ENCODE peak calls at places on chromosomes 11 and 22, in seven cellular contexts. One of them, this sample, is unnamed.

GRCh38 chr22:22156716-22157499 is 87.7 kb upstream of the VPREB1 start:
- DNase-seq in hepatocyte: peak
- DNase-seq in neural progenitor cell: peak
- DNase-seq in glutamatergic neuron: no peak
- DNase-seq in neural crest cell: peak
- DNase-seq in CD4-positive, alpha-beta T cell: peak
- DNase-seq in nephron progenitor cell: peak
- DNase-seq in this sample: peak

GRCh38 chr11:122195790-122196189 is 79.8 kb upstream of the BLID start:
- DNase-seq in hepatocyte: no peak
- DNase-seq in neural progenitor cell: no peak
- DNase-seq in glutamatergic neuron: no peak
- DNase-seq in neural crest cell: no peak
- DNase-seq in CD4-positive, alpha-beta T cell: no peak
- DNase-seq in nephron progenitor cell: no peak
- DNase-seq in this sample: no peak

GRCh38 chr22:28956506-28956905 is 73.1 kb downstream of the ZNRF3 start:
- DNase-seq in hepatocyte: no peak
- DNase-seq in neural progenitor cell: no peak
- DNase-seq in glutamatergic neuron: no peak
- DNase-seq in neural crest cell: no peak
- DNase-seq in CD4-positive, alpha-beta T cell: no peak
- DNase-seq in nephron progenitor cell: no peak
- DNase-seq in this sample: no peak

GRCh38 chr11:3631331-3631730 is 10.5 kb downstream of the ART5 start:
- DNase-seq in hepatocyte: no peak
- DNase-seq in neural progenitor cell: no peak
- DNase-seq in glutamatergic neuron: no peak
- DNase-seq in neural crest cell: no peak
- DNase-seq in CD4-positive, alpha-beta T cell: no peak
- DNase-seq in nephron progenitor cell: no peak
- DNase-seq in this sample: no peak

GRCh38 chr22:49216579-49216978 is 611.1 kb downstream of the BRD1 start:
- DNase-seq in hepatocyte: no peak
- DNase-seq in neural progenitor cell: no peak
- DNase-seq in glutamatergic neuron: no peak
- DNase-seq in neural crest cell: no peak
- DNase-seq in CD4-positive, alpha-beta T cell: no peak
- DNase-seq in nephron progenitor cell: no peak
- DNase-seq in this sample: no peak

GRCh38 chr22:29855611-29856181 is 17.6 kb upstream of the ASCC2 start:
- DNase-seq in hepatocyte: no peak
- DNase-seq in neural progenitor cell: no peak
- DNase-seq in glutamatergic neuron: no peak
- DNase-seq in neural crest cell: no peak
- DNase-seq in CD4-positive, alpha-beta T cell: no peak
- DNase-seq in nephron progenitor cell: no peak
- DNase-seq in this sample: no peak

GRCh38 chr11:77062924-77063323 is 3.8 kb upstream of the CAPN5 start:
- DNase-seq in hepatocyte: no peak
- DNase-seq in neural progenitor cell: no peak
- DNase-seq in glutamatergic neuron: no peak
- DNase-seq in neural crest cell: no peak
- DNase-seq in CD4-positive, alpha-beta T cell: no peak
- DNase-seq in nephron progenitor cell: no peak
- DNase-seq in this sample: peak

GRCh38 chr11:68261006-68261405 is 10.8 kb downstream of the C11orf24 start:
- DNase-seq in hepatocyte: no peak
- DNase-seq in neural progenitor cell: no peak
- DNase-seq in glutamatergic neuron: no peak
- DNase-seq in neural crest cell: no peak
- DNase-seq in CD4-positive, alpha-beta T cell: no peak
- DNase-seq in nephron progenitor cell: no peak
- DNase-seq in this sample: no peak

GRCh38 chr11:88447285-88447684 is 109.7 kb upstream of the CTSC start:
- DNase-seq in hepatocyte: no peak
- DNase-seq in neural progenitor cell: no peak
- DNase-seq in glutamatergic neuron: no peak
- DNase-seq in neural crest cell: no peak
- DNase-seq in CD4-positive, alpha-beta T cell: no peak
- DNase-seq in nephron progenitor cell: no peak
- DNase-seq in this sample: no peak

GRCh38 chr11:46350695-46351094 is 3.4 kb downstream of the DGKZ start:
- DNase-seq in hepatocyte: no peak
- DNase-seq in neural progenitor cell: no peak
- DNase-seq in glutamatergic neuron: no peak
- DNase-seq in neural crest cell: no peak
- DNase-seq in CD4-positive, alpha-beta T cell: no peak
- DNase-seq in nephron progenitor cell: no peak
- DNase-seq in this sample: no peak
- TF ChIP-seq CTCF in hepatocyte: no peak
- TF ChIP-seq CTCF in neural progenitor cell: no peak
- TF ChIP-seq CTCF in glutamatergic neuron: no peak
- TF ChIP-seq CTCF in neural crest cell: no peak
- TF ChIP-seq CTCF in CD4-positive, alpha-beta T cell: no peak
- TF ChIP-seq CTCF in nephron progenitor cell: no peak
- TF ChIP-seq CTCF in this sample: no peak

GRCh38 chr11:65420506-65421203 is 1.9 kb upstream of the NEAT1 start:
- DNase-seq in hepatocyte: no peak
- DNase-seq in neural progenitor cell: no peak
- DNase-seq in glutamatergic neuron: no peak
- DNase-seq in neural crest cell: no peak
- DNase-seq in CD4-positive, alpha-beta T cell: no peak
- DNase-seq in nephron progenitor cell: no peak
- DNase-seq in this sample: no peak

GRCh38 chr11:65422633-65423515 is at the start of gene NEAT1:
- DNase-seq in hepatocyte: peak
- DNase-seq in neural progenitor cell: peak
- DNase-seq in glutamatergic neuron: peak
- DNase-seq in neural crest cell: peak
- DNase-seq in CD4-positive, alpha-beta T cell: peak
- DNase-seq in nephron progenitor cell: peak
- DNase-seq in this sample: peak

GRCh38 chr11:65422104-65422632 is 430 bp upstream of the NEAT1 start:
- DNase-seq in hepatocyte: peak
- DNase-seq in neural progenitor cell: peak
- DNase-seq in glutamatergic neuron: peak
- DNase-seq in neural crest cell: peak
- DNase-seq in CD4-positive, alpha-beta T cell: peak
- DNase-seq in nephron progenitor cell: peak
- DNase-seq in this sample: peak

GRCh38 chr11:65419773-65420481 is 2.7 kb upstream of the NEAT1 start:
- DNase-seq in hepatocyte: peak
- DNase-seq in neural progenitor cell: peak
- DNase-seq in glutamatergic neuron: no peak
- DNase-seq in neural crest cell: no peak
- DNase-seq in CD4-positive, alpha-beta T cell: peak
- DNase-seq in nephron progenitor cell: peak
- DNase-seq in this sample: peak

GRCh38 chr11:65421204-65422103 is 1.1 kb upstream of the NEAT1 start:
- DNase-seq in hepatocyte: peak
- DNase-seq in neural progenitor cell: peak
- DNase-seq in glutamatergic neuron: no peak
- DNase-seq in neural crest cell: no peak
- DNase-seq in CD4-positive, alpha-beta T cell: peak
- DNase-seq in nephron progenitor cell: no peak
- DNase-seq in this sample: peak
- TF ChIP-seq CTCF in hepatocyte: no peak
- TF ChIP-seq CTCF in neural progenitor cell: no peak
- TF ChIP-seq CTCF in glutamatergic neuron: no peak
- TF ChIP-seq CTCF in neural crest cell: no peak
- TF ChIP-seq CTCF in CD4-positive, alpha-beta T cell: no peak
- TF ChIP-seq CTCF in nephron progenitor cell: no peak
- TF ChIP-seq CTCF in this sample: no peak

GRCh38 chr11:40376346-40376745 is 1083.1 kb downstream of the LRRC4C start:
- DNase-seq in hepatocyte: no peak
- DNase-seq in neural progenitor cell: no peak
- DNase-seq in glutamatergic neuron: no peak
- DNase-seq in neural crest cell: no peak
- DNase-seq in CD4-positive, alpha-beta T cell: no peak
- DNase-seq in nephron progenitor cell: no peak
- DNase-seq in this sample: no peak

GRCh38 chr11:40384991-40385390 is 1074.5 kb downstream of the LRRC4C start:
- DNase-seq in hepatocyte: no peak
- DNase-seq in neural progenitor cell: no peak
- DNase-seq in glutamatergic neuron: no peak
- DNase-seq in neural crest cell: no peak
- DNase-seq in CD4-positive, alpha-beta T cell: no peak
- DNase-seq in nephron progenitor cell: no peak
- DNase-seq in this sample: no peak

GRCh38 chr11:40380871-40381270 is 1078.6 kb downstream of the LRRC4C start:
- DNase-seq in hepatocyte: no peak
- DNase-seq in neural progenitor cell: no peak
- DNase-seq in glutamatergic neuron: no peak
- DNase-seq in neural crest cell: no peak
- DNase-seq in CD4-positive, alpha-beta T cell: no peak
- DNase-seq in nephron progenitor cell: no peak
- DNase-seq in this sample: no peak

GRCh38 chr11:40387240-40387980 is 1072.0 kb downstream of the LRRC4C start:
- DNase-seq in hepatocyte: peak
- DNase-seq in neural progenitor cell: no peak
- DNase-seq in glutamatergic neuron: no peak
- DNase-seq in neural crest cell: no peak
- DNase-seq in CD4-positive, alpha-beta T cell: no peak
- DNase-seq in nephron progenitor cell: no peak
- DNase-seq in this sample: no peak

DNA sequence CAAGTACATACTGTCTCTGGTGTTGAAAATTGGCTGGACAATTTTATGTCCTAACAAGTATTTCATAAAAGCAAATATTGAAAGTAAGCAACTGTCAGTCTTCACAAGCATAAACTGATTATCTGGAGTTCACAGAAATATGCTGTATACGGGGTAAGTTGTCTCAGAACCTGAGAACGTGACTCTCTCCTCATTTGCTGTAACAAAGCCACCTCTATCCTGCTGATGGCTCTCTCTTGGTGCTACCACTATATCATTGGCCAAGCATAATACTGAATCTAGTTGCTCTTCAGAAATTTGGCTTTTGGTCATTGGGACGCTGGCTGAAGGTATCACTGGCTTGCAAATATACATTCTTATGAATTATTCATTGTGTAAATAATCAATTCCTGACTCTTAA is 1078.0 kb downstream of the LRRC4C start:
- DNase-seq in hepatocyte: no peak
- DNase-seq in neural progenitor cell: no peak
- DNase-seq in glutamatergic neuron: no peak
- DNase-seq in neural crest cell: no peak
- DNase-seq in CD4-positive, alpha-beta T cell: no peak
- DNase-seq in nephron progenitor cell: no peak
- DNase-seq in this sample: no peak
- TF ChIP-seq CTCF in hepatocyte: no peak
- TF ChIP-seq CTCF in neural progenitor cell: no peak
- TF ChIP-seq CTCF in glutamatergic neuron: no peak
- TF ChIP-seq CTCF in neural crest cell: no peak
- TF ChIP-seq CTCF in CD4-positive, alpha-beta T cell: no peak
- TF ChIP-seq CTCF in nephron progenitor cell: no peak
- TF ChIP-seq CTCF in this sample: no peak

DNA sequence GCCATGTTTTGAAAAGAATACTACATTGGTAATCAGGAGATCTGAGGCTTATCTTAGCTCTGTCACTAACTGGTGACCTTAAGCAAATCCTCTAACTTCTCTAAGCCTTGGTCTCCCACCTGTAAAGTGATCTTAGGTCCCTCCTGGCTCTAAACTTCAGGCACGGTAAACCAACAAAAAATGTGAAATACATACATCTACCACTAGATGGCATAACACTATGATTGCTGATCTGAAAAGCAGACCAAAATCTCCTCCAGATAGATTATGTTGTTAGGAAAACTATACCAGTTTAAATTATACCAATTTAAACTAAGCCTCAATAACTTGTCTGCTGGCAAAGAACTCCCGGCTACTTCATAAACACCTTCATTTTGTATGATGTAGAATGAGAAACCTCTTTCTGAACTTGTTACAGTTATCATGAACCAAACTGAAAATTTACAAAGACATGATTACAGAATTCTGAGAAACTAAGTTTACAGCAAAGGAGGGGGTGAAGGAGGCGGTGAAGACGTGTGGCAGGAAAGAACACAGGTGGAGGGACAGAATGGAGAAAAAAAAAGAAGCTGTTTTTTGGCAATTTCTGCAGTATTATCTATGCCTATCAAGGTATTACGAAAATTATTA is 85.9 kb downstream of the SBF2 start:
- DNase-seq in hepatocyte: peak
- DNase-seq in neural progenitor cell: peak
- DNase-seq in glutamatergic neuron: no peak
- DNase-seq in neural crest cell: no peak
- DNase-seq in CD4-positive, alpha-beta T cell: no peak
- DNase-seq in nephron progenitor cell: no peak
- DNase-seq in this sample: peak
- TF ChIP-seq CTCF in hepatocyte: peak
- TF ChIP-seq CTCF in neural progenitor cell: peak
- TF ChIP-seq CTCF in glutamatergic neuron: peak
- TF ChIP-seq CTCF in neural crest cell: peak
- TF ChIP-seq CTCF in CD4-positive, alpha-beta T cell: peak
- TF ChIP-seq CTCF in nephron progenitor cell: peak
- TF ChIP-seq CTCF in this sample: peak

DNA sequence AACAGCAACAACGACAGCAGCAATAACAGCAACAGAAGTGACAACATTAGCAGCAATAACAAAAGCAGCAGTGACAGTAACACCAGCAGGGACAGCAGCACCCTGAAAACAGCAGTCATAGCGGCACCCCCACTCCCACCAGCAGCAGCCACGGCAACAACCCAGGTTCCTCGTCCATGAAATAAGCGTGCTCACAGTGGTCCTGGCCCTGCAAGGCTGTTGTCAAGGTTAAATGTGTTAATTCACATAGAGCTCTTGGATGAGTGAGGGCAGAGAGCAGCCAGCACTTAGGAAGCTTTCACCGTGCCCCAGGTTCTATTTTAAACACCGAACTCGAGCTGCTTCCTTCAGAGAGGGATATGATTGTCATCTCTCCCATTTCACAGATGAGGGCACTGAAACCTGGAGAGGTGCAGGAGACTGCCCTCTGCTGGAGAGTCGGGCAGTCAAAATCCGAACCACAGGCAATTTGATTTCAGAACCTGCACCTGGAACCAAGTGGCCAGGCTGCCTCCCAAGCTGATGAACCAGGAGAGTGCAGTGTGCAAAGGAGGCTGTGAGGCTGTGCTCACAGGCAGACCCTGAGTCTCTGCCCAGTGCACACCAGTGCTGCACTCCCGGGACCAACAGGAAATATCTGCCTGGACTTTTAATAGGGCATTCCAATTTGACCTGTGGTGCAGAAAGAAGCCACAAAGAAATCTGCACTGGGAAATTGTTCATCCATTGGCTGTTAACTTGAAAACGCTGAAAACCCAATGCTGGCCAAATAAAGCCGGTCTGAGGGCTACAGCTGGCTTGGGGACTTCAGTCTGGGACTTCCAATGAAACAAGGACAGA is 22.9 kb upstream of the FGF3 start:
- DNase-seq in hepatocyte: no peak
- DNase-seq in neural progenitor cell: peak
- DNase-seq in glutamatergic neuron: no peak
- DNase-seq in neural crest cell: no peak
- DNase-seq in CD4-positive, alpha-beta T cell: no peak
- DNase-seq in nephron progenitor cell: no peak
- DNase-seq in this sample: peak
- TF ChIP-seq CTCF in hepatocyte: peak
- TF ChIP-seq CTCF in neural progenitor cell: peak
- TF ChIP-seq CTCF in glutamatergic neuron: peak
- TF ChIP-seq CTCF in neural crest cell: peak
- TF ChIP-seq CTCF in CD4-positive, alpha-beta T cell: peak
- TF ChIP-seq CTCF in nephron progenitor cell: peak
- TF ChIP-seq CTCF in this sample: peak

GRCh38 chr22:37077802-37078448 is 26.4 kb downstream of the KCTD17 start:
- DNase-seq in hepatocyte: peak
- DNase-seq in neural progenitor cell: peak
- DNase-seq in glutamatergic neuron: peak
- DNase-seq in neural crest cell: peak
- DNase-seq in CD4-positive, alpha-beta T cell: peak
- DNase-seq in nephron progenitor cell: peak
- DNase-seq in this sample: peak
- TF ChIP-seq CTCF in hepatocyte: peak
- TF ChIP-seq CTCF in neural progenitor cell: peak
- TF ChIP-seq CTCF in glutamatergic neuron: peak
- TF ChIP-seq CTCF in neural crest cell: peak
- TF ChIP-seq CTCF in CD4-positive, alpha-beta T cell: peak
- TF ChIP-seq CTCF in nephron progenitor cell: peak
- TF ChIP-seq CTCF in this sample: peak